ENCODE peak calls at places on chromosomes 16 and 17, in four cellular contexts. Y, F, P and K are unnamed samples. For H3K4me1, the result is how much of the 10 kb centered on the place peaks cover.

GRCh38 chr17:64278614-64279013 is 15.6 kb upstream of the TEX2 start:
- DNase-seq in F (no peak), Y (no peak), P (peak), K (no peak)

GRCh38 chr17:15649861-15650391 is 30.4 kb upstream of the FBXW10B start:
- DNase-seq in Y (peak), P (peak), F (peak), K (peak)

GRCh38 chr17:6361733-6362132 is 73.2 kb downstream of the AIPL1 start:
- DNase-seq in F (no peak), Y (no peak), P (no peak), K (no peak)

GRCh38 chr17:50587571-50587970 is 27.1 kb downstream of the CACNA1G start:
- DNase-seq in F (no peak), Y (no peak), P (no peak), K (peak)

GRCh38 chr17:43846963-43847369 is at the start of gene CD300LG:
- DNase-seq in P (no peak), F (no peak), Y (no peak), K (no peak)

GRCh38 chr16:70601576-70602575 is 44.5 kb upstream of the IL34 start:
- DNase-seq in P (no peak), Y (no peak), F (no peak), K (peak)

GRCh38 chr17:48567646-48568354 is 10.3 kb downstream of the HOXB4 start:
- DNase-seq in F (no peak), Y (no peak), P (no peak), K (no peak)

GRCh38 chr17:57906910-57907309 is 48.3 kb downstream of the CUEDC1 start:
- DNase-seq in F (no peak), P (no peak), Y (no peak), K (no peak)

GRCh38 chr17:28969706-28970393 is 18.5 kb upstream of the PHF12 start:
- DNase-seq in P (no peak), Y (no peak), F (no peak), K (no peak)

GRCh38 chr16:54284931-54285413 is 1.6 kb downstream of the IRX3 start:
- DNase-seq in Y (no peak), F (no peak), P (no peak), K (peak)

GRCh38 chr17:3965123-3965800 is 1.0 kb upstream of the ATP2A3 start:
- DNase-seq in Y (no peak), P (peak), F (peak), K (peak)

GRCh38 chr16:67965668-67966548 is 2.5 kb downstream of the SLC12A4 start:
- DNase-seq in P (no peak), Y (no peak), F (peak), K (no peak)

GRCh38 chr16:67966549-67967182 is 1.8 kb downstream of the SLC12A4 start:
- DNase-seq in Y (no peak), F (no peak), P (no peak), K (peak)

GRCh38 chr16:67968440-67969285 is at the start of gene SLC12A4:
- DNase-seq in P (peak), Y (peak), F (peak), K (peak)

GRCh38 chr16:67967956-67968439 is 439 bp downstream of the SLC12A4 start:
- DNase-seq in F (no peak), P (peak), Y (no peak), K (peak)

GRCh38 chr16:67967183-67967955 is 1.1 kb downstream of the SLC12A4 start:
- DNase-seq in Y (no peak), F (no peak), P (no peak), K (peak)
- TF ChIP-seq POLR2A in Y (no peak), F (no peak), P (no peak), K (no peak)

GRCh38 chr16:74073471-74073870 is 223.1 kb upstream of the PSMD7 start:
- DNase-seq in F (no peak), P (no peak), Y (no peak), K (no peak)
- H3K4me1 ChIP-seq in F (under half), P (under half), Y (under half), K (under half)

GRCh38 chr16:87964049-87964448 is 12.8 kb downstream of the BANP start:
- DNase-seq in P (no peak), Y (no peak), F (no peak), K (no peak)

GRCh38 chr16:87965973-87966667 is 14.9 kb downstream of the BANP start:
- DNase-seq in F (no peak), Y (no peak), P (no peak), K (no peak)

GRCh38 chr16:87965417-87965816 is 14.2 kb downstream of the BANP start:
- DNase-seq in F (no peak), P (no peak), Y (no peak), K (no peak)

GRCh38 chr16:87960851-87961250 is 9.6 kb downstream of the BANP start:
- DNase-seq in P (no peak), Y (no peak), F (no peak), K (no peak)

DNA sequence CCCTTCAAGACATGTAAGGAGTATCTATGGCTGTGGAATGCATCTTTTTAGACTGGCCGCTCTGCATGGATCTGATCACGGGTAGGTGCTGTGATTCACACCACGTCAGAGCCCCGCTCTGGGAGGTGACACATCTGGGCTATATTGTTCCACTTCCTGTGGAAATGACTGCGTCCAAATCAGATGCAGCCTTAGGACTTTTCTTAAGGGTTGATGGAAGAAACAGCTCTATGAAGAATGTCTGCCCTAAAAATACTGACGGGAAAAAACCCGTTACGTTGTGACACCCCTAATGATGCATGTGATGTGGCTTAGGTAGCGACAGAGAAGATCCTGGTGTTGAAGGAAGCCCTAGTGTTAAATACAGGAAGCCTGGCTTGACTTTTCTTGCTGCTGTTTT is 12.2 kb downstream of the BANP start:
- DNase-seq in F (no peak), Y (no peak), P (no peak), K (no peak)
- TF ChIP-seq POLR2A in F (no peak), Y (no peak), P (no peak), K (no peak)

GRCh38 chr16:27369806-27370205 is 32.2 kb upstream of the IL21R start:
- DNase-seq in Y (no peak), P (no peak), F (no peak), K (no peak)

GRCh38 chr16:27374231-27374793 is 27.7 kb upstream of the IL21R start:
- DNase-seq in P (no peak), Y (no peak), F (no peak), K (no peak)

GRCh38 chr16:27370318-27370717 is 31.7 kb upstream of the IL21R start:
- DNase-seq in P (no peak), F (no peak), Y (no peak), K (no peak)

GRCh38 chr16:27374794-27375499 is 27.0 kb upstream of the IL21R start:
- DNase-seq in P (peak), F (peak), Y (no peak), K (peak)

GRCh38 chr16:27373312-27373711 is 28.7 kb upstream of the IL21R start:
- DNase-seq in Y (no peak), F (no peak), P (no peak), K (no peak)
- H3K4me1 ChIP-seq in Y (under half), F (under half), P (under half), K (under half)